ENCODE peak calls at places on chromosomes 6 and 20, in eight cellular contexts. One of them, this sample, is unnamed. For H3K4me1, the result is how much of the 10 kb centered on the place peaks cover.

GRCh38 chr20:54167909-54168872 is 5.6 kb downstream of the CYP24A1 start:
- DNase-seq in stomach: no peak
- DNase-seq in prostate gland: no peak
- DNase-seq in left lung: no peak
- DNase-seq in GM12878: no peak
- DNase-seq in suprapubic skin: no peak
- DNase-seq in SK-N-SH: no peak
- DNase-seq in Peyer's patch: no peak
- DNase-seq in this sample: no peak

GRCh38 chr6:41013473-41014153 is 25.4 kb downstream of the UNC5CL start:
- DNase-seq in stomach: no peak
- DNase-seq in prostate gland: no peak
- DNase-seq in left lung: no peak
- DNase-seq in GM12878: no peak
- DNase-seq in suprapubic skin: no peak
- DNase-seq in SK-N-SH: no peak
- DNase-seq in Peyer's patch: no peak
- DNase-seq in this sample: no peak

GRCh38 chr20:12057778-12058177 is 140.1 kb downstream of the BTBD3 start:
- DNase-seq in stomach: no peak
- DNase-seq in prostate gland: no peak
- DNase-seq in left lung: no peak
- DNase-seq in GM12878: no peak
- DNase-seq in suprapubic skin: no peak
- DNase-seq in SK-N-SH: no peak
- DNase-seq in Peyer's patch: no peak
- DNase-seq in this sample: peak

GRCh38 chr6:98308564-98308963 is 525.8 kb upstream of the POU3F2 start:
- DNase-seq in stomach: no peak
- DNase-seq in prostate gland: no peak
- DNase-seq in left lung: no peak
- DNase-seq in GM12878: no peak
- DNase-seq in suprapubic skin: no peak
- DNase-seq in SK-N-SH: no peak
- DNase-seq in Peyer's patch: no peak
- DNase-seq in this sample: no peak

GRCh38 chr6:98835149-98836024 is 1.0 kb downstream of the POU3F2 start:
- DNase-seq in stomach: no peak
- DNase-seq in prostate gland: no peak
- DNase-seq in left lung: peak
- DNase-seq in GM12878: no peak
- DNase-seq in suprapubic skin: no peak
- DNase-seq in SK-N-SH: peak
- DNase-seq in Peyer's patch: no peak
- DNase-seq in this sample: no peak

GRCh38 chr6:82240191-82240590 is 7.4 kb downstream of the IBTK start:
- DNase-seq in stomach: no peak
- DNase-seq in prostate gland: no peak
- DNase-seq in left lung: no peak
- DNase-seq in GM12878: no peak
- DNase-seq in suprapubic skin: no peak
- DNase-seq in SK-N-SH: no peak
- DNase-seq in Peyer's patch: no peak
- DNase-seq in this sample: no peak

GRCh38 chr6:163340201-163340887 is 74.2 kb upstream of the QKI start:
- DNase-seq in stomach: no peak
- DNase-seq in prostate gland: no peak
- DNase-seq in left lung: no peak
- DNase-seq in GM12878: no peak
- DNase-seq in suprapubic skin: no peak
- DNase-seq in SK-N-SH: no peak
- DNase-seq in Peyer's patch: no peak
- DNase-seq in this sample: no peak

GRCh38 chr20:19969106-19969505 is 48.1 kb upstream of the NAA20 start:
- DNase-seq in stomach: no peak
- DNase-seq in prostate gland: no peak
- DNase-seq in left lung: no peak
- DNase-seq in GM12878: no peak
- DNase-seq in suprapubic skin: no peak
- DNase-seq in SK-N-SH: no peak
- DNase-seq in Peyer's patch: no peak
- DNase-seq in this sample: no peak

GRCh38 chr6:24825130-24825630 is 26.5 kb upstream of the ARMH2 start:
- DNase-seq in stomach: no peak
- DNase-seq in prostate gland: no peak
- DNase-seq in left lung: no peak
- DNase-seq in GM12878: no peak
- DNase-seq in suprapubic skin: no peak
- DNase-seq in SK-N-SH: peak
- DNase-seq in Peyer's patch: no peak
- DNase-seq in this sample: no peak

GRCh38 chr6:34341481-34341971 is 50.9 kb downstream of the NUDT3 start:
- DNase-seq in stomach: peak
- DNase-seq in prostate gland: peak
- DNase-seq in left lung: no peak
- DNase-seq in GM12878: no peak
- DNase-seq in suprapubic skin: no peak
- DNase-seq in SK-N-SH: no peak
- DNase-seq in Peyer's patch: no peak
- DNase-seq in this sample: no peak

GRCh38 chr6:132491303-132491702 is 21.6 kb downstream of the STX7 start:
- DNase-seq in stomach: no peak
- DNase-seq in prostate gland: no peak
- DNase-seq in left lung: no peak
- DNase-seq in GM12878: no peak
- DNase-seq in suprapubic skin: no peak
- DNase-seq in SK-N-SH: no peak
- DNase-seq in Peyer's patch: no peak
- DNase-seq in this sample: no peak

GRCh38 chr6:14863896-14864850 is 381.7 kb upstream of the JARID2 start:
- DNase-seq in stomach: no peak
- DNase-seq in prostate gland: no peak
- DNase-seq in left lung: no peak
- DNase-seq in GM12878: no peak
- DNase-seq in suprapubic skin: no peak
- DNase-seq in SK-N-SH: no peak
- DNase-seq in Peyer's patch: no peak
- DNase-seq in this sample: no peak

GRCh38 chr6:54361188-54361587 is 52.9 kb downstream of the TINAG start:
- DNase-seq in stomach: no peak
- DNase-seq in prostate gland: no peak
- DNase-seq in left lung: no peak
- DNase-seq in GM12878: no peak
- DNase-seq in suprapubic skin: no peak
- DNase-seq in SK-N-SH: no peak
- DNase-seq in Peyer's patch: peak
- DNase-seq in this sample: no peak

GRCh38 chr20:63830821-63831593 is at the start of gene ZBTB46:
- DNase-seq in stomach: peak
- DNase-seq in prostate gland: peak
- DNase-seq in left lung: peak
- DNase-seq in GM12878: no peak
- DNase-seq in suprapubic skin: no peak
- DNase-seq in SK-N-SH: peak
- DNase-seq in Peyer's patch: peak
- DNase-seq in this sample: no peak

GRCh38 chr6:29965873-29966601 is 23.7 kb downstream of the HLA-A start:
- DNase-seq in stomach: peak
- DNase-seq in prostate gland: peak
- DNase-seq in left lung: peak
- DNase-seq in GM12878: peak
- DNase-seq in suprapubic skin: peak
- DNase-seq in SK-N-SH: peak
- DNase-seq in Peyer's patch: peak
- DNase-seq in this sample: no peak

GRCh38 chr6:36595168-36595818 is 1.1 kb downstream of the SRSF3 start:
- DNase-seq in stomach: no peak
- DNase-seq in prostate gland: peak
- DNase-seq in left lung: no peak
- DNase-seq in GM12878: no peak
- DNase-seq in suprapubic skin: peak
- DNase-seq in SK-N-SH: peak
- DNase-seq in Peyer's patch: peak
- DNase-seq in this sample: no peak

GRCh38 chr6:139161817-139162284 is 27.0 kb downstream of the HECA start:
- DNase-seq in stomach: no peak
- DNase-seq in prostate gland: no peak
- DNase-seq in left lung: no peak
- DNase-seq in GM12878: peak
- DNase-seq in suprapubic skin: no peak
- DNase-seq in SK-N-SH: no peak
- DNase-seq in Peyer's patch: peak
- DNase-seq in this sample: no peak

GRCh38 chr20:35739294-35740163 is 2.5 kb downstream of the RBM39 start:
- DNase-seq in stomach: no peak
- DNase-seq in prostate gland: no peak
- DNase-seq in left lung: no peak
- DNase-seq in GM12878: no peak
- DNase-seq in suprapubic skin: no peak
- DNase-seq in SK-N-SH: peak
- DNase-seq in Peyer's patch: no peak
- DNase-seq in this sample: no peak

GRCh38 chr20:35697696-35698297 is 1.4 kb downstream of the NFS1 start:
- DNase-seq in stomach: peak
- DNase-seq in prostate gland: no peak
- DNase-seq in left lung: no peak
- DNase-seq in GM12878: no peak
- DNase-seq in suprapubic skin: no peak
- DNase-seq in SK-N-SH: no peak
- DNase-seq in Peyer's patch: no peak
- DNase-seq in this sample: no peak

GRCh38 chr6:33967266-33967767 is 163.5 kb upstream of the MLN start:
- DNase-seq in stomach: no peak
- DNase-seq in prostate gland: no peak
- DNase-seq in left lung: no peak
- DNase-seq in GM12878: no peak
- DNase-seq in suprapubic skin: peak
- DNase-seq in SK-N-SH: no peak
- DNase-seq in Peyer's patch: no peak
- DNase-seq in this sample: no peak

GRCh38 chr6:13183446-13184088 is 144.8 kb downstream of the TBC1D7 start:
- DNase-seq in stomach: no peak
- DNase-seq in prostate gland: no peak
- DNase-seq in left lung: no peak
- DNase-seq in GM12878: no peak
- DNase-seq in suprapubic skin: no peak
- DNase-seq in SK-N-SH: no peak
- DNase-seq in Peyer's patch: no peak
- DNase-seq in this sample: no peak

GRCh38 chr6:31573239-31574105 is 1.4 kb downstream of the LTA start:
- DNase-seq in stomach: no peak
- DNase-seq in prostate gland: no peak
- DNase-seq in left lung: no peak
- DNase-seq in GM12878: no peak
- DNase-seq in suprapubic skin: no peak
- DNase-seq in SK-N-SH: no peak
- DNase-seq in Peyer's patch: no peak
- DNase-seq in this sample: no peak

GRCh38 chr6:31569861-31570536 is 2.1 kb upstream of the LTA start:
- DNase-seq in stomach: no peak
- DNase-seq in prostate gland: no peak
- DNase-seq in left lung: no peak
- DNase-seq in GM12878: no peak
- DNase-seq in suprapubic skin: no peak
- DNase-seq in SK-N-SH: no peak
- DNase-seq in Peyer's patch: no peak
- DNase-seq in this sample: no peak

GRCh38 chr6:31572041-31572911 is at the start of gene LTA:
- DNase-seq in stomach: no peak
- DNase-seq in prostate gland: no peak
- DNase-seq in left lung: peak
- DNase-seq in GM12878: no peak
- DNase-seq in suprapubic skin: no peak
- DNase-seq in SK-N-SH: no peak
- DNase-seq in Peyer's patch: peak
- DNase-seq in this sample: no peak

GRCh38 chr6:31567531-31568370 is 4.3 kb upstream of the LTA start:
- DNase-seq in stomach: no peak
- DNase-seq in prostate gland: no peak
- DNase-seq in left lung: no peak
- DNase-seq in GM12878: no peak
- DNase-seq in suprapubic skin: no peak
- DNase-seq in SK-N-SH: no peak
- DNase-seq in Peyer's patch: no peak
- DNase-seq in this sample: no peak

GRCh38 chr6:31568537-31568961 is 3.5 kb upstream of the LTA start:
- DNase-seq in stomach: no peak
- DNase-seq in prostate gland: no peak
- DNase-seq in left lung: no peak
- DNase-seq in GM12878: peak
- DNase-seq in suprapubic skin: no peak
- DNase-seq in SK-N-SH: no peak
- DNase-seq in Peyer's patch: peak
- DNase-seq in this sample: no peak
- H3K4me1 ChIP-seq in stomach: under half
- H3K4me1 ChIP-seq in prostate gland: under half
- H3K4me1 ChIP-seq in left lung: under half
- H3K4me1 ChIP-seq in GM12878: half or more
- H3K4me1 ChIP-seq in suprapubic skin: under half
- H3K4me1 ChIP-seq in SK-N-SH: under half
- H3K4me1 ChIP-seq in Peyer's patch: under half
- H3K4me1 ChIP-seq in this sample: under half

DNA sequence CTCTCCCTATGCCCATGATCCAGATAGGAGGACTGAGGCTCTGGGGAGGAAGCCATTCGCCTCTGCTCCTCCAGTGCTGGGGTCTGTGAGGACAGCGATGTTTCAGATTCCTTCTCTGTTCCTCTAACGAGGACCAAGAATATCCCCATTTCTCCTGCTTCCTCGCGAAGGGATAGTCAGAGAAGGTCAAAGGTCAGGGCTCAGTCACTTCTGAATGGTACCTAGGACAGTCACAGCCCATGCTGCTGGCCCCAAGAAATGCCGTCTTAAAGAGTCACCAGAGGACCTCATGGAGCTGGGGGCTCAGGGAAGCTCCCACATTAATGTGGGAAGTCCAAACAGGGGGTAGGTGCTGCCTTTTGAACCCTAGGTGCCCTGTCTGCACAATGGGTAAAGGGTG is 2.1 kb downstream of the FOXS1 start:
- DNase-seq in stomach: no peak
- DNase-seq in prostate gland: no peak
- DNase-seq in left lung: no peak
- DNase-seq in GM12878: no peak
- DNase-seq in suprapubic skin: no peak
- DNase-seq in SK-N-SH: no peak
- DNase-seq in Peyer's patch: no peak
- DNase-seq in this sample: no peak
- H3K4me1 ChIP-seq in stomach: under half
- H3K4me1 ChIP-seq in prostate gland: under half
- H3K4me1 ChIP-seq in left lung: under half
- H3K4me1 ChIP-seq in GM12878: under half
- H3K4me1 ChIP-seq in suprapubic skin: under half
- H3K4me1 ChIP-seq in SK-N-SH: under half
- H3K4me1 ChIP-seq in Peyer's patch: under half
- H3K4me1 ChIP-seq in this sample: under half

GRCh38 chr20:31666258-31667042 is 28.7 kb downstream of the COX4I2 start:
- DNase-seq in stomach: no peak
- DNase-seq in prostate gland: no peak
- DNase-seq in left lung: peak
- DNase-seq in GM12878: no peak
- DNase-seq in suprapubic skin: peak
- DNase-seq in SK-N-SH: no peak
- DNase-seq in Peyer's patch: peak
- DNase-seq in this sample: no peak
- H3K4me1 ChIP-seq in stomach: half or more
- H3K4me1 ChIP-seq in prostate gland: under half
- H3K4me1 ChIP-seq in left lung: half or more
- H3K4me1 ChIP-seq in GM12878: under half
- H3K4me1 ChIP-seq in suprapubic skin: half or more
- H3K4me1 ChIP-seq in SK-N-SH: under half
- H3K4me1 ChIP-seq in Peyer's patch: under half
- H3K4me1 ChIP-seq in this sample: half or more

GRCh38 chr6:166236586-166236985 is 68.9 kb upstream of the TBXT start:
- DNase-seq in stomach: no peak
- DNase-seq in prostate gland: no peak
- DNase-seq in left lung: peak
- DNase-seq in GM12878: no peak
- DNase-seq in suprapubic skin: no peak
- DNase-seq in SK-N-SH: no peak
- DNase-seq in Peyer's patch: no peak
- DNase-seq in this sample: no peak
- H3K4me1 ChIP-seq in stomach: under half
- H3K4me1 ChIP-seq in prostate gland: under half
- H3K4me1 ChIP-seq in left lung: under half
- H3K4me1 ChIP-seq in GM12878: under half
- H3K4me1 ChIP-seq in suprapubic skin: under half
- H3K4me1 ChIP-seq in SK-N-SH: under half
- H3K4me1 ChIP-seq in Peyer's patch: under half
- H3K4me1 ChIP-seq in this sample: under half

This sample was measured in vagina.